ENCODE peak calls at places on chromosomes 4 and X, in six cellular contexts. W is kidney epithelial cell, Q is H54, T is iPS-NIHi11, N is stomach, P is astrocyte of the hippocampus. C is an unnamed sample.
A peak's percentile ranks its signal among the peaks of the same experiment; 100 is the strongest.

GRCh38 chrX:154374361-154375155 is at the start of gene FLNA:
- DNase-seq in N (peak; percentile 53), W (no peak), P (peak; percentile 71), T (no peak), Q (no peak), C (no peak)

GRCh38 chr4:111854494-111855087 is 290.7 kb upstream of the FAM241A start:
- DNase-seq in Q (no peak), P (peak; percentile 60), W (no peak), N (no peak), T (peak; percentile 21), C (no peak)

GRCh38 chrX:46642145-46642544 is 68.6 kb downstream of the CHST7 start:
- DNase-seq in T (peak; percentile 17), Q (no peak), W (no peak), N (no peak), P (no peak), C (no peak)

GRCh38 chr4:55348436-55348835 is 2.4 kb downstream of the SRD5A3 start:
- DNase-seq in P (no peak), N (no peak), Q (no peak), W (no peak), T (no peak), C (no peak)

GRCh38 chrX:21837056-21837455 is 2.4 kb upstream of the MBTPS2 start:
- DNase-seq in T (no peak), W (no peak), Q (no peak), P (no peak), N (no peak), C (no peak)

GRCh38 chrX:101287402-101287801 is 3.7 kb downstream of the TAF7L start:
- DNase-seq in Q (peak; percentile 33), T (peak; percentile 11), N (no peak), P (peak; percentile 56), W (peak; percentile 9), C (no peak)

GRCh38 chr4:108113229-108113628 is 55.5 kb downstream of the LEF1 start:
- DNase-seq in W (no peak), Q (no peak), T (no peak), P (peak; percentile 32), N (no peak), C (no peak)

GRCh38 chr4:137611998-137612700 is 79.9 kb upstream of the PCDH18 start:
- DNase-seq in Q (no peak), N (no peak), W (no peak), T (no peak), P (no peak), C (no peak)

GRCh38 chr4:163217505-163217904 is 50.8 kb upstream of the NAF1 start:
- DNase-seq in P (no peak), W (no peak), Q (no peak), T (no peak), N (no peak), C (no peak)

GRCh38 chrX:10341309-10341708 is 184.5 kb downstream of the CLCN4 start:
- DNase-seq in Q (no peak), N (no peak), W (no peak), T (no peak), P (peak; percentile 14), C (no peak)

GRCh38 chr4:26034849-26035248 is 120.8 kb downstream of the SMIM20 start:
- DNase-seq in Q (no peak), P (no peak), W (no peak), T (no peak), N (no peak), C (no peak)

GRCh38 chr4:158020734-158021346 is 152.0 kb downstream of the GASK1B start:
- DNase-seq in T (no peak), N (no peak), W (peak; percentile 87), Q (no peak), P (peak; percentile 88), C (peak; percentile 71)

GRCh38 chrX:74085642-74086236 is 218.2 kb upstream of the ZCCHC13 start:
- DNase-seq in W (no peak), T (no peak), P (no peak), N (no peak), Q (no peak), C (no peak)

GRCh38 chrX:103849558-103849957 is 17.5 kb upstream of the RAB9B start:
- DNase-seq in T (no peak), P (no peak), Q (no peak), W (no peak), N (no peak), C (no peak)

GRCh38 chr4:7351014-7351413 is 83.7 kb downstream of the PSAPL1 start:
- DNase-seq in Q (no peak), W (no peak), T (no peak), P (no peak), N (no peak), C (no peak)

GRCh38 chrX:38154818-38155217 is 65.9 kb downstream of the SRPX start:
- DNase-seq in P (peak; percentile 9), N (no peak), W (no peak), T (no peak), Q (no peak), C (no peak)

GRCh38 chrX:105634180-105634579 is 188.2 kb upstream of the NRK start:
- DNase-seq in W (no peak), N (no peak), Q (no peak), T (no peak), P (no peak), C (no peak)

GRCh38 chr4:152427971-152428370 is 107.9 kb downstream of the FBXW7 start:
- DNase-seq in N (no peak), T (no peak), W (no peak), P (no peak), Q (no peak), C (no peak)

GRCh38 chr4:27082786-27083185 is 222.1 kb downstream of the STIM2 start:
- DNase-seq in W (no peak), P (no peak), Q (no peak), N (no peak), T (no peak), C (no peak)

GRCh38 chrX:118627084-118627758 is 100.2 kb upstream of the IL13RA1 start:
- DNase-seq in T (peak; percentile 5), Q (no peak), N (no peak), W (no peak), P (no peak), C (no peak)

GRCh38 chr4:48315728-48316630 is 25.4 kb upstream of the SLAIN2 start:
- DNase-seq in Q (no peak), T (peak; percentile 70), P (peak; percentile 76), W (no peak), N (no peak), C (no peak)

GRCh38 chrX:114073926-114074325 is 510.0 kb upstream of the HTR2C start:
- DNase-seq in T (no peak), N (no peak), Q (no peak), P (no peak), W (no peak), C (no peak)

GRCh38 chrX:71282514-71283408 is 674 bp upstream of the NONO start:
- DNase-seq in Q (no peak), P (peak; percentile 57), W (peak; percentile 51), T (no peak), N (no peak), C (peak; percentile 41)

GRCh38 chr4:173857828-173858227 is 327.8 kb upstream of the HAND2 start:
- DNase-seq in N (no peak), W (no peak), P (no peak), T (no peak), Q (no peak), C (no peak)

GRCh38 chrX:131393426-131393825 is 104.3 kb upstream of the IGSF1 start:
- DNase-seq in T (no peak), W (no peak), N (no peak), Q (no peak), P (no peak), C (no peak)

GRCh38 chrX:136397001-136397400 is 90.7 kb upstream of the BRS3 start:
- DNase-seq in W (no peak), P (no peak), Q (no peak), T (no peak), N (no peak), C (no peak)

C was measured in epithelial cell of proximal tubule.